ENCODE peak calls at places on chromosome 14, in nine cellular contexts. S is NCI-H1092; H is activated CD8-positive, alpha-beta memory T cell treated with anti-CD3 and anti-CD28 coated beads, Interleukin-2, amount 50 U/mL, for 4 hours; T is AG04450; E is Right ventricle myocardium inferior; I is stimulated activated CD8-positive, alpha-beta memory T cell treated with anti-CD3 and anti-CD28 coated beads, Interleukin-7, amount 100 ng/mL, for 1 hour; K is posterior cingulate gyrus; G is body of pancreas; Y is EL. R is an unnamed sample.

GRCh38 chr14:65255583-65256443 is 153.5 kb upstream of the MAX start:
- DNase-seq in S (peak; percentile 22), H (no peak), T (no peak), E (no peak), I (no peak), K (no peak), G (peak; percentile 44), Y (no peak), R (no peak)

GRCh38 chr14:62661818-62662217 is 383.4 kb downstream of the KCNH5 start:
- DNase-seq in S (no peak), H (no peak), T (no peak), E (no peak), I (no peak), K (no peak), G (no peak), Y (peak; percentile 26), R (no peak)

GRCh38 chr14:46325157-46325556 is 326.4 kb downstream of the RPL10L start:
- DNase-seq in S (no peak), H (no peak), T (no peak), E (no peak), I (no peak), K (no peak), G (no peak), Y (no peak), R (no peak)

GRCh38 chr14:60643443-60644402 is 5.6 kb downstream of the SIX1 start:
- DNase-seq in S (no peak), H (no peak), T (no peak), E (no peak), I (no peak), K (no peak), G (no peak), Y (no peak), R (no peak)

GRCh38 chr14:51855234-51855633 is 5.2 kb upstream of the GNG2 start:
- DNase-seq in S (no peak), H (no peak), T (peak; percentile 26), E (no peak), I (no peak), K (no peak), G (no peak), Y (peak; percentile 34), R (no peak)

GRCh38 chr14:32473476-32473875 is 144.4 kb downstream of the AKAP6 start:
- DNase-seq in S (no peak), H (no peak), T (no peak), E (peak; percentile 11), I (no peak), K (no peak), G (peak; percentile 52), Y (peak; percentile 43), R (peak; percentile 54)

GRCh38 chr14:95389471-95390011 is 69.8 kb upstream of the CLMN start:
- DNase-seq in S (no peak), H (no peak), T (no peak), E (peak; percentile 83), I (no peak), K (no peak), G (peak; percentile 71), Y (peak; percentile 6), R (peak; percentile 5)

GRCh38 chr14:35326364-35326763 is 34.2 kb downstream of the PSMA6 start:
- DNase-seq in S (no peak), H (no peak), T (no peak), E (no peak), I (no peak), K (no peak), G (no peak), Y (no peak), R (no peak)

GRCh38 chr14:81991998-81992397 is 458.3 kb upstream of the SEL1L start:
- DNase-seq in S (no peak), H (no peak), T (no peak), E (no peak), I (no peak), K (no peak), G (peak; percentile 3), Y (no peak), R (no peak)

GRCh38 chr14:63435838-63436237 is 107.3 kb downstream of the PPP2R5E start:
- DNase-seq in S (no peak), H (no peak), T (peak; percentile 76), E (no peak), I (no peak), K (no peak), G (peak; percentile 78), Y (no peak), R (peak; percentile 15)

R was measured in HFF-Myc.